ENCODE peak calls at places on chromosomes 16 and 17, in nine cellular contexts. One of them, this sample, is unnamed.

GRCh38 chr17:10745231-10745630 is 15.4 kb upstream of the TMEM220 start:
- DNase-seq in BJ: no peak
- DNase-seq in AG09319: no peak
- DNase-seq in CD4-positive, alpha-beta T cell: no peak
- DNase-seq in tibial nerve: no peak
- DNase-seq in cardiac muscle cell: peak
- DNase-seq in nephron progenitor cell: no peak
- DNase-seq in activated CD8-positive, alpha-beta T cell treated with anti-CD3 and anti-CD28 coated beads for 36 hours: no peak
- DNase-seq in AG04450: no peak
- DNase-seq in this sample: no peak

GRCh38 chr16:15466886-15467781 is 32.7 kb downstream of the BMERB1 start:
- DNase-seq in BJ: no peak
- DNase-seq in AG09319: no peak
- DNase-seq in CD4-positive, alpha-beta T cell: no peak
- DNase-seq in tibial nerve: no peak
- DNase-seq in cardiac muscle cell: peak
- DNase-seq in nephron progenitor cell: no peak
- DNase-seq in activated CD8-positive, alpha-beta T cell treated with anti-CD3 and anti-CD28 coated beads for 36 hours: no peak
- DNase-seq in AG04450: no peak
- DNase-seq in this sample: no peak

GRCh38 chr16:70474320-70475053 is 20.1 kb downstream of the FCSK start:
- DNase-seq in BJ: no peak
- DNase-seq in AG09319: no peak
- DNase-seq in CD4-positive, alpha-beta T cell: no peak
- DNase-seq in tibial nerve: no peak
- DNase-seq in cardiac muscle cell: no peak
- DNase-seq in nephron progenitor cell: no peak
- DNase-seq in activated CD8-positive, alpha-beta T cell treated with anti-CD3 and anti-CD28 coated beads for 36 hours: no peak
- DNase-seq in AG04450: no peak
- DNase-seq in this sample: no peak

GRCh38 chr17:44502598-44503079 is 567 bp downstream of the GPATCH8 start:
- DNase-seq in BJ: no peak
- DNase-seq in AG09319: no peak
- DNase-seq in CD4-positive, alpha-beta T cell: no peak
- DNase-seq in tibial nerve: peak
- DNase-seq in cardiac muscle cell: no peak
- DNase-seq in nephron progenitor cell: no peak
- DNase-seq in activated CD8-positive, alpha-beta T cell treated with anti-CD3 and anti-CD28 coated beads for 36 hours: no peak
- DNase-seq in AG04450: no peak
- DNase-seq in this sample: no peak

GRCh38 chr17:61410100-61410551 is 10.5 kb downstream of the TBX2 start:
- DNase-seq in BJ: no peak
- DNase-seq in AG09319: no peak
- DNase-seq in CD4-positive, alpha-beta T cell: peak
- DNase-seq in tibial nerve: no peak
- DNase-seq in cardiac muscle cell: no peak
- DNase-seq in nephron progenitor cell: no peak
- DNase-seq in activated CD8-positive, alpha-beta T cell treated with anti-CD3 and anti-CD28 coated beads for 36 hours: no peak
- DNase-seq in AG04450: no peak
- DNase-seq in this sample: no peak

GRCh38 chr17:62615503-62615902 is 12.0 kb upstream of the MRC2 start:
- DNase-seq in BJ: no peak
- DNase-seq in AG09319: no peak
- DNase-seq in CD4-positive, alpha-beta T cell: no peak
- DNase-seq in tibial nerve: no peak
- DNase-seq in cardiac muscle cell: no peak
- DNase-seq in nephron progenitor cell: no peak
- DNase-seq in activated CD8-positive, alpha-beta T cell treated with anti-CD3 and anti-CD28 coated beads for 36 hours: no peak
- DNase-seq in AG04450: no peak
- DNase-seq in this sample: no peak

GRCh38 chr17:39653316-39653661 is 11.9 kb upstream of the TCAP start:
- DNase-seq in BJ: no peak
- DNase-seq in AG09319: no peak
- DNase-seq in CD4-positive, alpha-beta T cell: no peak
- DNase-seq in tibial nerve: no peak
- DNase-seq in cardiac muscle cell: no peak
- DNase-seq in nephron progenitor cell: no peak
- DNase-seq in activated CD8-positive, alpha-beta T cell treated with anti-CD3 and anti-CD28 coated beads for 36 hours: no peak
- DNase-seq in AG04450: no peak
- DNase-seq in this sample: no peak

GRCh38 chr17:19382581-19383444 is 4.2 kb downstream of the MFAP4 start:
- DNase-seq in BJ: no peak
- DNase-seq in AG09319: no peak
- DNase-seq in CD4-positive, alpha-beta T cell: no peak
- DNase-seq in tibial nerve: no peak
- DNase-seq in cardiac muscle cell: peak
- DNase-seq in nephron progenitor cell: no peak
- DNase-seq in activated CD8-positive, alpha-beta T cell treated with anti-CD3 and anti-CD28 coated beads for 36 hours: no peak
- DNase-seq in AG04450: no peak
- DNase-seq in this sample: no peak

GRCh38 chr16:8878523-8878911 is 3.6 kb upstream of the LITAFD start:
- DNase-seq in BJ: peak
- DNase-seq in AG09319: no peak
- DNase-seq in CD4-positive, alpha-beta T cell: no peak
- DNase-seq in tibial nerve: peak
- DNase-seq in cardiac muscle cell: peak
- DNase-seq in nephron progenitor cell: no peak
- DNase-seq in activated CD8-positive, alpha-beta T cell treated with anti-CD3 and anti-CD28 coated beads for 36 hours: no peak
- DNase-seq in AG04450: peak
- DNase-seq in this sample: no peak

GRCh38 chr16:75250809-75251279 is 580 bp downstream of the BCAR1 start:
- DNase-seq in BJ: no peak
- DNase-seq in AG09319: no peak
- DNase-seq in CD4-positive, alpha-beta T cell: no peak
- DNase-seq in tibial nerve: no peak
- DNase-seq in cardiac muscle cell: no peak
- DNase-seq in nephron progenitor cell: peak
- DNase-seq in activated CD8-positive, alpha-beta T cell treated with anti-CD3 and anti-CD28 coated beads for 36 hours: no peak
- DNase-seq in AG04450: no peak
- DNase-seq in this sample: no peak

GRCh38 chr17:41100081-41100480 is 1.9 kb downstream of the KRTAP4-16 start:
- DNase-seq in BJ: no peak
- DNase-seq in AG09319: no peak
- DNase-seq in CD4-positive, alpha-beta T cell: no peak
- DNase-seq in tibial nerve: no peak
- DNase-seq in cardiac muscle cell: no peak
- DNase-seq in nephron progenitor cell: no peak
- DNase-seq in activated CD8-positive, alpha-beta T cell treated with anti-CD3 and anti-CD28 coated beads for 36 hours: no peak
- DNase-seq in AG04450: no peak
- DNase-seq in this sample: no peak

GRCh38 chr17:77602883-77603640 is 355.4 kb upstream of the TNRC6C start:
- DNase-seq in BJ: no peak
- DNase-seq in AG09319: no peak
- DNase-seq in CD4-positive, alpha-beta T cell: no peak
- DNase-seq in tibial nerve: no peak
- DNase-seq in cardiac muscle cell: no peak
- DNase-seq in nephron progenitor cell: no peak
- DNase-seq in activated CD8-positive, alpha-beta T cell treated with anti-CD3 and anti-CD28 coated beads for 36 hours: no peak
- DNase-seq in AG04450: no peak
- DNase-seq in this sample: no peak

GRCh38 chr16:522320-523096 is 5.0 kb upstream of the CAPN15 start:
- DNase-seq in BJ: no peak
- DNase-seq in AG09319: no peak
- DNase-seq in CD4-positive, alpha-beta T cell: no peak
- DNase-seq in tibial nerve: no peak
- DNase-seq in cardiac muscle cell: no peak
- DNase-seq in nephron progenitor cell: no peak
- DNase-seq in activated CD8-positive, alpha-beta T cell treated with anti-CD3 and anti-CD28 coated beads for 36 hours: no peak
- DNase-seq in AG04450: no peak
- DNase-seq in this sample: no peak

GRCh38 chr17:80475949-80476876 is at the start of gene NPTX1:
- DNase-seq in BJ: no peak
- DNase-seq in AG09319: no peak
- DNase-seq in CD4-positive, alpha-beta T cell: no peak
- DNase-seq in tibial nerve: no peak
- DNase-seq in cardiac muscle cell: peak
- DNase-seq in nephron progenitor cell: peak
- DNase-seq in activated CD8-positive, alpha-beta T cell treated with anti-CD3 and anti-CD28 coated beads for 36 hours: no peak
- DNase-seq in AG04450: no peak
- DNase-seq in this sample: no peak

GRCh38 chr16:54193656-54194007 is 93.0 kb downstream of the IRX3 start:
- DNase-seq in BJ: no peak
- DNase-seq in AG09319: peak
- DNase-seq in CD4-positive, alpha-beta T cell: no peak
- DNase-seq in tibial nerve: peak
- DNase-seq in cardiac muscle cell: peak
- DNase-seq in nephron progenitor cell: peak
- DNase-seq in activated CD8-positive, alpha-beta T cell treated with anti-CD3 and anti-CD28 coated beads for 36 hours: peak
- DNase-seq in AG04450: no peak
- DNase-seq in this sample: peak

GRCh38 chr16:3007957-3008748 is 4.6 kb upstream of the CLDN9 start:
- DNase-seq in BJ: no peak
- DNase-seq in AG09319: no peak
- DNase-seq in CD4-positive, alpha-beta T cell: no peak
- DNase-seq in tibial nerve: no peak
- DNase-seq in cardiac muscle cell: no peak
- DNase-seq in nephron progenitor cell: no peak
- DNase-seq in activated CD8-positive, alpha-beta T cell treated with anti-CD3 and anti-CD28 coated beads for 36 hours: peak
- DNase-seq in AG04450: no peak
- DNase-seq in this sample: no peak

GRCh38 chr17:77602062-77602746 is 356.3 kb upstream of the TNRC6C start:
- DNase-seq in BJ: peak
- DNase-seq in AG09319: no peak
- DNase-seq in CD4-positive, alpha-beta T cell: no peak
- DNase-seq in tibial nerve: peak
- DNase-seq in cardiac muscle cell: peak
- DNase-seq in nephron progenitor cell: no peak
- DNase-seq in activated CD8-positive, alpha-beta T cell treated with anti-CD3 and anti-CD28 coated beads for 36 hours: no peak
- DNase-seq in AG04450: no peak
- DNase-seq in this sample: peak

GRCh38 chr16:65713409-65713808 is 591.5 kb upstream of the CDH11 start:
- DNase-seq in BJ: no peak
- DNase-seq in AG09319: no peak
- DNase-seq in CD4-positive, alpha-beta T cell: no peak
- DNase-seq in tibial nerve: no peak
- DNase-seq in cardiac muscle cell: no peak
- DNase-seq in nephron progenitor cell: no peak
- DNase-seq in activated CD8-positive, alpha-beta T cell treated with anti-CD3 and anti-CD28 coated beads for 36 hours: no peak
- DNase-seq in AG04450: no peak
- DNase-seq in this sample: no peak

GRCh38 chr16:65722429-65722828 is 600.6 kb upstream of the CDH11 start:
- DNase-seq in BJ: no peak
- DNase-seq in AG09319: no peak
- DNase-seq in CD4-positive, alpha-beta T cell: no peak
- DNase-seq in tibial nerve: no peak
- DNase-seq in cardiac muscle cell: no peak
- DNase-seq in nephron progenitor cell: no peak
- DNase-seq in activated CD8-positive, alpha-beta T cell treated with anti-CD3 and anti-CD28 coated beads for 36 hours: no peak
- DNase-seq in AG04450: no peak
- DNase-seq in this sample: no peak

DNA sequence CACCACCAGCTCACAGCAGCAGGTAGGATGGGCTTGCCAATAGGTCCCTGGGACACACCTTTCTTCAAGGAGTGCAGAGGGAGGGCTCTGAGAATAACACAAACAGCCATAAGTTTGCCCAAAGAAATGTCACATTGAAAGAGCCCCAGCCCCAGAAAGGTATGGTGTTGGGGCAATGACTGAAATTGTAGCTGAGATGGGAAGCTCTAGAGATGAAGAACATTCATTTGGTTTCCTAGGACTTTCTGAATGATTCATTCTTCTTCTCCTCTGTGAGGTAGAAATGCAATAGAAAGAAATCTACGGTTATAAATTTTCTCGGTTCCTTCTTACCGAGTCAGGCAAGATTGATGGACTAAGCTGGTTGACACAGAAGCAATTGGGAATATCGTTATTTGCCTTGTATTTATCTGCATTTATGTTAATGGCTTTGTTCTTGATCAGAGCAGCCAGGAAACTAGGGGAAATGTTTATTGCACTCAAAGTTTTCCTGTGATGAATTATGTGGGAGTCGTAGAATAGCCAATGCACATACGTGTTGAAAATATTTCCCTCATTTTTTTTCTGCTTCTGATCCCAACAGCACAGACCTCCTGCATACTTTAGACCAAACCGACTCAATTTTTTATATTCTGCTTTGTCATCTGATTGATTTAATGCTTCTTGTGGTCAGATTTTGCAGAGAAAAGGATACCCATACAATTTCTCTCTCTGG is 595.3 kb upstream of the CDH11 start:
- DNase-seq in BJ: no peak
- DNase-seq in AG09319: no peak
- DNase-seq in CD4-positive, alpha-beta T cell: no peak
- DNase-seq in tibial nerve: no peak
- DNase-seq in cardiac muscle cell: no peak
- DNase-seq in nephron progenitor cell: no peak
- DNase-seq in activated CD8-positive, alpha-beta T cell treated with anti-CD3 and anti-CD28 coated beads for 36 hours: no peak
- DNase-seq in AG04450: no peak
- DNase-seq in this sample: no peak
- TF ChIP-seq CTCF in BJ: no peak
- TF ChIP-seq CTCF in AG09319: no peak
- TF ChIP-seq CTCF in CD4-positive, alpha-beta T cell: no peak
- TF ChIP-seq CTCF in tibial nerve: no peak
- TF ChIP-seq CTCF in cardiac muscle cell: no peak
- TF ChIP-seq CTCF in nephron progenitor cell: no peak
- TF ChIP-seq CTCF in activated CD8-positive, alpha-beta T cell treated with anti-CD3 and anti-CD28 coated beads for 36 hours: no peak
- TF ChIP-seq CTCF in AG04450: no peak
- TF ChIP-seq CTCF in this sample: no peak

GRCh38 chr16:11586856-11587642 is at the start of gene LITAF:
- DNase-seq in BJ: no peak
- DNase-seq in AG09319: peak
- DNase-seq in CD4-positive, alpha-beta T cell: peak
- DNase-seq in tibial nerve: peak
- DNase-seq in cardiac muscle cell: peak
- DNase-seq in nephron progenitor cell: peak
- DNase-seq in activated CD8-positive, alpha-beta T cell treated with anti-CD3 and anti-CD28 coated beads for 36 hours: peak
- DNase-seq in AG04450: no peak
- DNase-seq in this sample: no peak
- TF ChIP-seq CTCF in BJ: no peak
- TF ChIP-seq CTCF in AG09319: peak
- TF ChIP-seq CTCF in CD4-positive, alpha-beta T cell: no peak
- TF ChIP-seq CTCF in tibial nerve: peak
- TF ChIP-seq CTCF in cardiac muscle cell: peak
- TF ChIP-seq CTCF in nephron progenitor cell: no peak
- TF ChIP-seq CTCF in activated CD8-positive, alpha-beta T cell treated with anti-CD3 and anti-CD28 coated beads for 36 hours: no peak
- TF ChIP-seq CTCF in AG04450: no peak
- TF ChIP-seq CTCF in this sample: no peak

GRCh38 chr17:30095507-30096244 is 20.9 kb upstream of the NSRP1 start:
- DNase-seq in BJ: peak
- DNase-seq in AG09319: peak
- DNase-seq in CD4-positive, alpha-beta T cell: no peak
- DNase-seq in tibial nerve: peak
- DNase-seq in cardiac muscle cell: peak
- DNase-seq in nephron progenitor cell: peak
- DNase-seq in activated CD8-positive, alpha-beta T cell treated with anti-CD3 and anti-CD28 coated beads for 36 hours: no peak
- DNase-seq in AG04450: peak
- DNase-seq in this sample: no peak
- TF ChIP-seq CTCF in BJ: peak
- TF ChIP-seq CTCF in AG09319: peak
- TF ChIP-seq CTCF in CD4-positive, alpha-beta T cell: peak
- TF ChIP-seq CTCF in tibial nerve: no peak
- TF ChIP-seq CTCF in cardiac muscle cell: peak
- TF ChIP-seq CTCF in nephron progenitor cell: peak
- TF ChIP-seq CTCF in activated CD8-positive, alpha-beta T cell treated with anti-CD3 and anti-CD28 coated beads for 36 hours: no peak
- TF ChIP-seq CTCF in AG04450: peak
- TF ChIP-seq CTCF in this sample: peak

DNA sequence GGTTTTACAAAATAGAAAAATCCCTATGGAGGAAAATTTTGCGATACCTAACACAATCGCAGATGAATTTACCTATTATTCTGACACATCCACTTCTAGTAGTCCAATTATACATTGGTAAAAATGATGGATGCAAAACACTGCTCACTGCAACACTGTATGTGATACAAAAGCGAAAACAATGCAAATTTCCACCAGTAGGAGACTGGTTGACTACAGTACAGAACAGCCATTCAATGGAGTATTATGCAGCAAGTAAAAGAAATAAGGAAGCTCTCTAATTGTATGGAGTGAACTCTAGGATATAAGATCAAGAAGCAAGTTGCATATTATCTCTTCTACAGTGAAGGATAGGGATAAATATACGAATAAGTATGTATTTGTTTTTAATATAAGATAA is 48.5 kb downstream of the SETD6 start:
- DNase-seq in BJ: no peak
- DNase-seq in AG09319: no peak
- DNase-seq in CD4-positive, alpha-beta T cell: no peak
- DNase-seq in tibial nerve: no peak
- DNase-seq in cardiac muscle cell: no peak
- DNase-seq in nephron progenitor cell: no peak
- DNase-seq in activated CD8-positive, alpha-beta T cell treated with anti-CD3 and anti-CD28 coated beads for 36 hours: no peak
- DNase-seq in AG04450: no peak
- DNase-seq in this sample: no peak
- TF ChIP-seq CTCF in BJ: no peak
- TF ChIP-seq CTCF in AG09319: no peak
- TF ChIP-seq CTCF in CD4-positive, alpha-beta T cell: no peak
- TF ChIP-seq CTCF in tibial nerve: no peak
- TF ChIP-seq CTCF in cardiac muscle cell: no peak
- TF ChIP-seq CTCF in nephron progenitor cell: no peak
- TF ChIP-seq CTCF in activated CD8-positive, alpha-beta T cell treated with anti-CD3 and anti-CD28 coated beads for 36 hours: no peak
- TF ChIP-seq CTCF in AG04450: no peak
- TF ChIP-seq CTCF in this sample: no peak